ENCODE peak calls at places on chromosomes 11 and 22, in seven cellular contexts. S is heart left ventricle, G is stomach, I is endothelial cell of umbilical vein, T is IMR-90, K is adrenal gland, O is H54. L is an unnamed sample.

GRCh38 chr11:76656571-76657081 is 13.9 kb downstream of the LRRC32 start:
- DNase-seq in S (peak), G (peak), I (no peak), T (no peak), K (no peak), O (no peak), L (no peak)

GRCh38 chr22:42720263-42721044 is at the start of gene A4GALT:
- DNase-seq in S (peak), G (no peak), I (no peak), T (no peak), K (no peak), O (no peak), L (peak)

GRCh38 chr11:130389315-130389935 is 39.0 kb downstream of the ADAMTS8 start:
- DNase-seq in S (peak), G (no peak), I (no peak), T (no peak), K (no peak), O (no peak), L (no peak)

GRCh38 chr11:97617031-97617430 is 1227.2 kb downstream of the JRKL start:
- DNase-seq in S (no peak), G (no peak), I (no peak), T (no peak), K (no peak), O (no peak), L (no peak)

GRCh38 chr11:84830372-84830771 is 796.8 kb downstream of the DLG2 start:
- DNase-seq in S (no peak), G (no peak), I (no peak), T (no peak), K (no peak), O (no peak), L (no peak)

GRCh38 chr11:109439684-109440083 is 17.7 kb downstream of the C11orf87 start:
- DNase-seq in S (no peak), G (no peak), I (no peak), T (no peak), K (no peak), O (no peak), L (no peak)

GRCh38 chr22:48301421-48301820 is 1526.3 kb downstream of the BRD1 start:
- DNase-seq in S (no peak), G (no peak), I (no peak), T (no peak), K (no peak), O (no peak), L (no peak)

GRCh38 chr11:117833401-117833891 is 8.9 kb upstream of the FXYD2 start:
- DNase-seq in S (no peak), G (peak), I (no peak), T (no peak), K (peak), O (no peak), L (no peak)

GRCh38 chr11:111461460-111462240 is 50.5 kb downstream of the BTG4 start:
- DNase-seq in S (no peak), G (no peak), I (no peak), T (no peak), K (no peak), O (no peak), L (no peak)

GRCh38 chr11:11382858-11383532 is 29.9 kb upstream of the CSNK2A3 start:
- DNase-seq in S (no peak), G (no peak), I (no peak), T (no peak), K (no peak), O (peak), L (no peak)

GRCh38 chr11:126654886-126655806 is 299.7 kb downstream of the ST3GAL4 start:
- DNase-seq in S (no peak), G (no peak), I (no peak), T (no peak), K (peak), O (no peak), L (no peak)

GRCh38 chr22:41822289-41823057 is 10.4 kb upstream of the SREBF2 start:
- DNase-seq in S (no peak), G (no peak), I (peak), T (peak), K (no peak), O (peak), L (peak)

GRCh38 chr22:38843716-38844660 is at the start of gene NPTXR:
- DNase-seq in S (peak), G (peak), I (peak), T (peak), K (peak), O (peak), L (peak)

GRCh38 chr22:41480397-41480735 is 11.4 kb downstream of the ACO2 start:
- DNase-seq in S (no peak), G (no peak), I (no peak), T (peak), K (no peak), O (no peak), L (no peak)

GRCh38 chr22:32660292-32660691 is 141.2 kb upstream of the TIMP3 start:
- DNase-seq in S (peak), G (peak), I (no peak), T (peak), K (peak), O (peak), L (peak)

GRCh38 chr22:41831383-41831782 is 1.5 kb upstream of the SREBF2 start:
- DNase-seq in S (no peak), G (no peak), I (peak), T (no peak), K (peak), O (no peak), L (no peak)

GRCh38 chr11:102879801-102880200 is 5.0 kb upstream of the MMP12 start:
- DNase-seq in S (no peak), G (no peak), I (no peak), T (no peak), K (no peak), O (no peak), L (no peak)

GRCh38 chr11:46073632-46074031 is 47.6 kb downstream of the PHF21A start:
- DNase-seq in S (no peak), G (no peak), I (no peak), T (no peak), K (no peak), O (no peak), L (no peak)

GRCh38 chr11:5505363-5506048 is 4.3 kb downstream of the UBQLN3 start:
- DNase-seq in S (no peak), G (no peak), I (no peak), T (no peak), K (no peak), O (no peak), L (no peak)
- TF ChIP-seq POLR2A in S (no peak), G (no peak), I (no peak), T (no peak), K (no peak), O (no peak), L (no peak)

GRCh38 chr11:114109206-114110090 is 49.9 kb downstream of the ZBTB16 start:
- DNase-seq in S (no peak), G (no peak), I (no peak), T (no peak), K (no peak), O (no peak), L (no peak)

GRCh38 chr11:114110948-114111347 is 51.4 kb downstream of the ZBTB16 start:
- DNase-seq in S (no peak), G (peak), I (no peak), T (no peak), K (peak), O (no peak), L (peak)

GRCh38 chr11:114108501-114109205 is 49.1 kb downstream of the ZBTB16 start:
- DNase-seq in S (no peak), G (no peak), I (no peak), T (no peak), K (no peak), O (no peak), L (no peak)

GRCh38 chr11:114110123-114110522 is 50.6 kb downstream of the ZBTB16 start:
- DNase-seq in S (no peak), G (no peak), I (no peak), T (no peak), K (no peak), O (no peak), L (no peak)

GRCh38 chr11:114111369-114112042 is 52.0 kb downstream of the ZBTB16 start:
- DNase-seq in S (no peak), G (no peak), I (peak), T (no peak), K (no peak), O (no peak), L (peak)
- TF ChIP-seq POLR2A in S (no peak), G (no peak), I (no peak), T (no peak), K (no peak), O (no peak), L (peak)

GRCh38 chr22:29071261-29072045 is 1.4 kb upstream of the KREMEN1 start:
- DNase-seq in S (peak), G (peak), I (no peak), T (peak), K (no peak), O (no peak), L (peak)
- TF ChIP-seq POLR2A in S (no peak), G (no peak), I (no peak), T (no peak), K (no peak), O (no peak), L (peak)

DNA sequence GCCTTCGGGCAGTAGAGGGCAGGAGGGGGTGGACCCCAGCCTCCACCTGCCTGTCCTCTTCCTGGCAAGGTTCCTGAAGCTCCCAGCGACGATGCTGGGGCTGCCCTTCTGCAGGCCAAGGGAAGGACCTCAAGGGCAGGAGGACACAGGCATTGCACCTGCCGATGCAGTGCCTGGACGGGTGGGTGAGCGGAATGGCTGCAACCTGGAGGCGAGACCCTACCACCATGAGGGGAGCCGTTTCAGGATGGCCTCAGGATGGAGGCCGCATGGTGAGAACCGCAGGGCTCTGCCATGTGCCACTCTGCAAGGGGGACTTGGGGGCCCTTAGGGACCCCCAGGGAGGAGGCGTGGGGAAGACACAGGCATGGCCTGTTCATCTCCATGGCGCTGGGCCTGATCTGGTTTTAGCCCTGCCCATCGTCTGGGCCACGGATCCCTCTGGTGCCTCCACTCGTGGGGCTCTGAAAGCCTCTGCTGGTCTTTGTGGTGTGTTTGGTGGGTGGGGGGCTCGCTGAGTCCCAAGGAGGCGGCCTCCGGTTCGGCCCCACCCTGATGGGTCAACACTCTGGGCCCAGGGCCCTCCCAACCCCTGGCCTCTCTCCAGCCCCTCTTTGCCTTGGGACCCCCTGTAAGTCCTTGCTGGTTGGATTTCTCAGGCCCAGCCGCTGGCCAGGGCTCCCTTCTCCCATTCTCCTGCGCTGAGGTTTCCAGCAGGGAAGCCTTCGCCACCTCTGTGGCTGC is 1.3 kb upstream of the LSP1 start:
- DNase-seq in S (no peak), G (no peak), I (no peak), T (no peak), K (no peak), O (no peak), L (no peak)
- TF ChIP-seq POLR2A in S (no peak), G (no peak), I (no peak), T (no peak), K (no peak), O (no peak), L (no peak)

GRCh38 chr11:67392182-67392715 is 463 bp downstream of the RAD9A start:
- DNase-seq in S (no peak), G (no peak), I (no peak), T (no peak), K (no peak), O (no peak), L (no peak)

GRCh38 chr11:67389477-67389876 is 2.3 kb upstream of the RAD9A start:
- DNase-seq in S (no peak), G (peak), I (no peak), T (no peak), K (no peak), O (no peak), L (peak)

GRCh38 chr11:67393437-67393836 is 1.7 kb downstream of the RAD9A start:
- DNase-seq in S (no peak), G (no peak), I (no peak), T (no peak), K (no peak), O (no peak), L (no peak)

GRCh38 chr11:67390947-67391303 is 861 bp upstream of the RAD9A start:
- DNase-seq in S (no peak), G (no peak), I (no peak), T (no peak), K (no peak), O (no peak), L (no peak)

DNA sequence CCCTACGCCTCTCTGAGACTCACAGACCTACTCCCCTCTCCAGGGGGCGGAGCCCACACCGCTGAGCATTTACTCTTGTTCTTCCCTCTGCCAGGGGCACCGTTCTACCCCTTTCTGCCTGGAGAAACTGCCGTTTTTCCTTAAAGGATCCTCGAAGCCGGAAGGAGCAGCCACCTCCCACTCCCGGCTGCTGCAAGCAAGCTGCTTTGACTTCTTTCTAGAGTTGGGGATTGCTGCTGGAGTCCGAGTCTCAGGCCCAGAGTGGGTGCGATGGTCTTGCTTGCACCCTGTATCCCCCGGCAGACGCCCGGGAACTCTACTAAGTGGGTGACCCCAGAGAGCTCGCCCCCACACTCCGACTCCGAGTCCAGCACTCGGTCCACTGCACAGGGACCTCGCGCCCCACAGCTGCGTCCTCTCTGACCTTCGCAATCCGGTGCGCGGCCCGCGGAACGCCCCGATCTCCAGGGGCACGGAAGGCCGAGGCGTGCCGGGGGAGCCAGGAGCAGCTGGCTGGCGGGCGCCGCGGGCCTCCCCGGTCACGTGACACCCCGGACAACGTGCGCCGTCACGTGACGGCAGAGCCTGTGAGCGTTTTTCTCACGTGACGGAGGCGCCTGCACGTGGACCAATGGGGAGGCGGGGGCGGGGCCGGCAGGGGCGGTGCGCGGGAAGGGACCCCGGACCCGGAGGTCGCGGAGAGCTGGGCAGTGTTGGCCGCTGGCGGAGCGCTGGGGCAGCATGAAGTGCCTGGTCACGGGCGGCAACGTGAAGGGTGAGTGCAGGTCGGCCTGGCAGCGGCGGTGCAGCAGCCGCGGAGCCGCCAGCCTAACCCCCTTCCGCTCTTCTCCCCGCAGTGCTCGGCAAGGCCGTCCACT is at the start of gene RAD9A:
- DNase-seq in S (peak), G (peak), I (peak), T (peak), K (peak), O (peak), L (peak)
- TF ChIP-seq POLR2A in S (no peak), G (no peak), I (peak), T (peak), K (peak), O (peak), L (peak)

GRCh38 chr11:63907063-63907462 is 9.9 kb downstream of the RCOR2 start:
- DNase-seq in S (no peak), G (no peak), I (no peak), T (no peak), K (no peak), O (no peak), L (no peak)
- TF ChIP-seq POLR2A in S (no peak), G (no peak), I (no peak), T (no peak), K (no peak), O (no peak), L (no peak)

GRCh38 chr11:47766363-47767227 is 546 bp downstream of the FNBP4 start:
- DNase-seq in S (peak), G (peak), I (peak), T (peak), K (peak), O (peak), L (peak)
- TF ChIP-seq POLR2A in S (no peak), G (no peak), I (no peak), T (no peak), K (no peak), O (no peak), L (no peak)

GRCh38 chr11:43947815-43948214 is 5.4 kb downstream of the C11orf96 start:
- DNase-seq in S (no peak), G (no peak), I (no peak), T (no peak), K (peak), O (no peak), L (no peak)
- TF ChIP-seq POLR2A in S (no peak), G (no peak), I (no peak), T (no peak), K (no peak), O (no peak), L (no peak)

DNA sequence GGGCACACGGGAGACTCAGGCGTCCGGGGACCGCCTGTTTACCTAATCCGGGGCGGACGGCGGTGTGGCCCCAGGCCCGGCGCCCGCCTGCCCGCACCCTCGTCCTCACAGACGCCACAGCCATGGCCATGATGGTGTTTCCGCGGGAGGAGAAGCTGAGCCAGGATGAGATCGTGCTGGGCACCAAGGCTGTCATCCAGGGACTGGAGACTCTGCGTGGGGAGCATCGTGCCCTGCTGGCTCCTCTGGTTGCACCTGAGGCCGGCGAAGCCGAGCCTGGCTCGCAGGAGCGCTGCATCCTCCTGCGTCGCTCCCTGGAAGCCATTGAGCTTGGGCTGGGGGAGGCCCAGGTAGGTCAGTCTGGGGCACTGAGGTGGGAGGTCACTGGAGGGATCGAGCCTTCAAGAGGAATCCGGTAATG is 10.0 kb upstream of the RAB1B start:
- DNase-seq in S (no peak), G (no peak), I (no peak), T (no peak), K (no peak), O (no peak), L (no peak)
- TF ChIP-seq POLR2A in S (no peak), G (no peak), I (no peak), T (no peak), K (no peak), O (peak), L (no peak)